ENCODE peak calls at places on chromosome 9, in five cellular contexts. J, N, H, Z and V are unnamed samples.

GRCh38 chr9:120935383-120935857 is 8.8 kb upstream of the TRAF1 start:
- DNase-seq in Z (no peak), J (peak; percentile 99), N (peak; percentile 87), H (peak; percentile 94), V (no peak)

GRCh38 chr9:98333703-98334582 is 78.5 kb upstream of the TBC1D2 start:
- DNase-seq in J (no peak), H (no peak), Z (no peak), N (no peak), V (no peak)

GRCh38 chr9:135120249-135120648 is 32.8 kb downstream of the OLFM1 start:
- DNase-seq in J (no peak), Z (no peak), N (no peak), H (no peak), V (no peak)

GRCh38 chr9:122228906-122229837 is at the start of gene LHX6:
- DNase-seq in Z (no peak), J (peak; percentile 70), H (no peak), N (peak; percentile 23), V (no peak)

GRCh38 chr9:682633-683508 is 158.6 kb upstream of the DMRT1 start:
- DNase-seq in J (no peak), N (no peak), H (no peak), Z (no peak), V (no peak)

GRCh38 chr9:21761309-21761901 is 41.0 kb upstream of the MTAP start:
- DNase-seq in N (no peak), H (no peak), Z (no peak), J (no peak), V (peak; percentile 46)

GRCh38 chr9:37429441-37430285 is 7.2 kb downstream of the GRHPR start:
- DNase-seq in H (no peak), Z (no peak), J (no peak), N (peak; percentile 16), V (no peak)

GRCh38 chr9:116269250-116269649 is 115.7 kb downstream of the PAPPA start:
- DNase-seq in J (no peak), Z (no peak), H (no peak), N (peak; percentile 53), V (no peak)

GRCh38 chr9:3528466-3528865 is 2.7 kb upstream of the RFX3 start:
- DNase-seq in N (no peak), J (no peak), Z (peak; percentile 19), H (no peak), V (peak; percentile 58)

GRCh38 chr9:98502976-98503325 is 205.8 kb downstream of the GABBR2 start:
- DNase-seq in H (no peak), J (no peak), N (no peak), Z (no peak), V (no peak)

GRCh38 chr9:14133394-14133793 is 180.5 kb downstream of the NFIB start:
- DNase-seq in H (no peak), N (no peak), Z (no peak), J (no peak), V (no peak)

GRCh38 chr9:95938724-95939123 is 63.2 kb downstream of the ERCC6L2 start:
- DNase-seq in H (no peak), N (no peak), Z (no peak), J (no peak), V (no peak)

GRCh38 chr9:35574578-35575104 is 30.4 kb upstream of the TESK1 start:
- DNase-seq in Z (no peak), J (no peak), N (no peak), H (no peak), V (no peak)

GRCh38 chr9:94611638-94612068 is 18.0 kb upstream of the FBP2 start:
- DNase-seq in J (no peak), H (no peak), N (no peak), Z (no peak), V (peak; percentile 2)

GRCh38 chr9:93960221-93960970 is 5.2 kb upstream of the BARX1 start:
- DNase-seq in N (no peak), J (no peak), H (no peak), Z (no peak), V (no peak)

GRCh38 chr9:136400038-136400834 is at the start of gene SNAPC4:
- DNase-seq in Z (peak; percentile 65), J (peak; percentile 95), H (peak; percentile 87), N (peak; percentile 93), V (peak; percentile 86)

GRCh38 chr9:92140754-92141143 is 25.5 kb upstream of the SPTLC1 start:
- DNase-seq in H (no peak), N (peak; percentile 31), Z (no peak), J (peak; percentile 27), V (no peak)

GRCh38 chr9:13716620-13717019 is 437.1 kb upstream of the MPDZ start:
- DNase-seq in H (no peak), Z (no peak), J (peak; percentile 33), N (peak; percentile 68), V (no peak)

GRCh38 chr9:134268308-134268724 is 57.9 kb upstream of the RXRA start:
- DNase-seq in Z (no peak), J (peak; percentile 47), N (no peak), H (no peak), V (no peak)

GRCh38 chr9:132878695-132879064 is at the start of gene SPACA9:
- DNase-seq in H (peak; percentile 72), J (peak; percentile 92), Z (no peak), N (peak; percentile 41), V (no peak)

GRCh38 chr9:110099236-110099741 is 108.7 kb downstream of the C9orf152 start:
- DNase-seq in Z (no peak), H (no peak), J (no peak), N (peak; percentile 98), V (no peak)

GRCh38 chr9:10268500-10269485 is 344.0 kb downstream of the PTPRD start:
- DNase-seq in N (peak; percentile 49), J (no peak), H (no peak), Z (no peak), V (no peak)

GRCh38 chr9:2764371-2764770 is 47.1 kb downstream of the KCNV2 start:
- DNase-seq in J (no peak), H (no peak), N (no peak), Z (no peak), V (peak; percentile 45)

GRCh38 chr9:124218438-124219289 is 39.1 kb upstream of the NEK6 start:
- DNase-seq in N (no peak), H (peak; percentile 32), Z (no peak), J (peak; percentile 67), V (peak; percentile 26)

GRCh38 chr9:125430611-125431305 is 169.1 kb downstream of the GAPVD1 start:
- DNase-seq in Z (no peak), J (peak; percentile 36), H (no peak), N (no peak), V (no peak)

GRCh38 chr9:134852906-134853654 is 27.5 kb upstream of the FCN2 start:
- DNase-seq in H (no peak), J (peak; percentile 30), N (no peak), Z (no peak), V (no peak)

GRCh38 chr9:38046669-38047300 is 22.2 kb downstream of the SHB start:
- DNase-seq in H (no peak), J (no peak), N (no peak), Z (no peak), V (no peak)

GRCh38 chr9:112777914-112778313 is 27.4 kb downstream of the SNX30 start:
- DNase-seq in H (no peak), J (no peak), N (no peak), Z (no peak), V (no peak)

GRCh38 chr9:133440884-133441283 is 18.7 kb downstream of the ADAMTS13 start:
- DNase-seq in N (no peak), J (no peak), Z (no peak), H (no peak), V (no peak)